ENCODE peak calls at places on chromosomes 2 and 18, in four cellular contexts. Y is esophagus muscularis mucosa, W is fibroblast of the aortic adventitia, K is cardiac muscle cell. Q is an unnamed sample.
A peak's percentile ranks its signal among the peaks of the same experiment; 100 is the strongest.

GRCh38 chr2:99554238-99554637 is 64.4 kb upstream of the REV1 start:
- DNase-seq in K (peak; percentile 2), W (no peak), Y (no peak), Q (no peak)

GRCh38 chr2:72141881-72142742 is 5.5 kb downstream of the CYP26B1 start:
- DNase-seq in Y (no peak), K (no peak), W (no peak), Q (no peak)

GRCh38 chr2:64654993-64655666 is 1.4 kb upstream of the SERTAD2 start:
- DNase-seq in W (peak; percentile 29), K (peak; percentile 31), Y (no peak), Q (no peak)

GRCh38 chr2:96464061-96464460 is 41.1 kb downstream of the NEURL3 start:
- DNase-seq in K (no peak), W (no peak), Y (peak; percentile 68), Q (no peak)

GRCh38 chr2:191836853-191837769 is 9.8 kb downstream of the CAVIN2 start:
- DNase-seq in W (no peak), K (peak; percentile 30), Y (no peak), Q (no peak)

GRCh38 chr2:12721571-12722444 is 5.1 kb downstream of the TRIB2 start:
- DNase-seq in K (peak; percentile 82), W (peak; percentile 92), Y (no peak), Q (no peak)

GRCh38 chr18:74826560-74826959 is 228.9 kb downstream of the ZNF407 start:
- DNase-seq in K (no peak), W (no peak), Y (no peak), Q (no peak)

GRCh38 chr2:26196683-26197418 is 24.0 kb downstream of the GAREM2 start:
- DNase-seq in W (no peak), Y (no peak), K (no peak), Q (no peak)

GRCh38 chr18:76519156-76519549 is 24.1 kb upstream of the ZNF516 start:
- DNase-seq in Y (no peak), K (peak; percentile 61), W (peak; percentile 19), Q (no peak)

GRCh38 chr2:73877071-73877802 is 15.6 kb upstream of the ACTG2 start:
- DNase-seq in K (no peak), W (no peak), Y (no peak), Q (peak; percentile 31)

GRCh38 chr2:161843936-161844335 is 219.7 kb downstream of the SLC4A10 start:
- DNase-seq in K (no peak), W (no peak), Y (no peak), Q (no peak)

GRCh38 chr2:95121495-95122196 is at the start of gene MRPS5:
- DNase-seq in K (peak; percentile 76), W (peak; percentile 57), Y (peak; percentile 93), Q (no peak)

GRCh38 chr2:164847291-164847690 is 5.7 kb upstream of the COBLL1 start:
- DNase-seq in Y (no peak), W (no peak), K (no peak), Q (no peak)

GRCh38 chr2:154238252-154238651 is 366.5 kb downstream of the GALNT13 start:
- DNase-seq in W (no peak), Y (no peak), K (no peak), Q (no peak)

GRCh38 chr18:49747876-49748275 is 65.5 kb downstream of the ACAA2 start:
- DNase-seq in K (peak; percentile 29), Y (no peak), W (no peak), Q (no peak)

GRCh38 chr2:239463541-239464165 is 62.8 kb upstream of the HDAC4 start:
- DNase-seq in Y (no peak), W (no peak), K (no peak), Q (no peak)

GRCh38 chr18:9522952-9523351 is 47.6 kb downstream of the RALBP1 start:
- DNase-seq in Y (peak; percentile 5), W (no peak), K (no peak), Q (no peak)

GRCh38 chr2:25112113-25112512 is 56.3 kb downstream of the POMC start:
- DNase-seq in W (no peak), K (no peak), Y (no peak), Q (no peak)

DNA sequence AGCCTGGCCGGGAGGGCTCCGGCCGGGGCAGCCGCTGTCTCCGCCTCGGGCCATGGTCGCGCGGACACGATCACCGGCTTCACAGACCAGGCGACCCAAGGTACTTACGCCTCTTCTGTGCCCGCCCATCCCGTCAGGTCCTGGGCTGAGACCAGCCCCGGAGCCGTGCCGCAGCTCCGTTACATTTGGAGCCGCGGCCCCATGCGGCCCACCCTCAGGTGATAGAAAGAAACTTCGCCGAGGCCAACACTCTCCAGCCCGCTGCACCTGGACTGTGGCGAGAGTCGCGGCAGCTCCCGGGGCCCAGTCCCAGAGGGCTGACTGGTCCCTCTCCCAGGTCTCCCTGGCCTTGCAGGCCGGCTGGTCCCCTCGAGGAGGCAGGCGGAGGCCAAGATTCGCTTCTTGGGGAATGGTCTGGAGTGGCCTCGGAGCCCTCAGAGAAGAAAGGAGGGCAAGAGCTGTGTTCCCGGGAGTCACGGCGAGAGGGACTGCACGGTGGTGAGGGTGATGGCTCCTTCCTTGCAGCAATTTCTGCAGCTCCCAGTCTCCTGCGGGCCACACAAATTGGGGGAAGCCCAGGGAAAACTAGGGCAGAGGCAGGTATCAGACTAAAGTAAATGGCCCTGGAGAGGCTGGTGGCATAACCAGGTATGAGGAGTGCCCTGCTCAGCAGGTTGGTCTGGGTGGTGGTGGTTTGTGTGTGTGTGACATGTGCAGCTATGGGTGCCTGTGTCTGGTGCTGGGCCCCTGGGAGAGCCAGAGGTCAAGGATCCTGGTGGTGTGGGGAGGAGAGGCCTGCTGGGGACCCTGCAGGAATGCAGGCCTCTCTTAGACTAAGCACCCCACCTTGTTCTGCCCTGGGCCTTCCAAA is 822 bp downstream of the GDF7 start:
- DNase-seq in W (no peak), Y (no peak), K (no peak), Q (no peak)
- H3K4me3 ChIP-seq in W (peak overlapping the region; percentile 49), Y (peak overlapping the region; percentile 55), K (peak overlapping the region; percentile 27), Q (no peak overlapping the region)

GRCh38 chr18:61702007-61702406 is 190.8 kb downstream of the RNF152 start:
- DNase-seq in Y (no peak), K (peak; percentile 46), W (peak; percentile 83), Q (no peak)

GRCh38 chr18:61699397-61700090 is 193.3 kb downstream of the RNF152 start:
- DNase-seq in K (no peak), Y (no peak), W (no peak), Q (no peak)

GRCh38 chr18:61706516-61706915 is 186.3 kb downstream of the RNF152 start:
- DNase-seq in W (no peak), Y (no peak), K (no peak), Q (no peak)

GRCh38 chr18:61703508-61703907 is 189.3 kb downstream of the RNF152 start:
- DNase-seq in W (peak; percentile 87), Y (no peak), K (peak; percentile 75), Q (no peak)
- H3K4me3 ChIP-seq in W (no peak overlapping the region), Y (no peak overlapping the region), K (no peak overlapping the region), Q (no peak overlapping the region)

GRCh38 chr2:199992296-199992695 is 36.9 kb downstream of the MAIP1 start:
- DNase-seq in K (no peak), W (no peak), Y (peak; percentile 37), Q (no peak)
- H3K4me3 ChIP-seq in K (no peak overlapping the region), W (no peak overlapping the region), Y (no peak overlapping the region), Q (no peak overlapping the region)

GRCh38 chr2:66440011-66440542 is 5.2 kb downstream of the MEIS1 start:
- DNase-seq in K (peak; percentile 60), Y (no peak), W (peak; percentile 65), Q (no peak)

GRCh38 chr2:66437601-66438497 is 2.9 kb downstream of the MEIS1 start:
- DNase-seq in K (peak; percentile 41), Y (no peak), W (peak; percentile 57), Q (no peak)

GRCh38 chr2:66437055-66437454 is 2.1 kb downstream of the MEIS1 start:
- DNase-seq in Y (no peak), K (peak; percentile 32), W (peak; percentile 64), Q (no peak)

GRCh38 chr2:66439291-66440010 is 4.5 kb downstream of the MEIS1 start:
- DNase-seq in W (peak; percentile 48), K (peak; percentile 53), Y (no peak), Q (no peak)

DNA sequence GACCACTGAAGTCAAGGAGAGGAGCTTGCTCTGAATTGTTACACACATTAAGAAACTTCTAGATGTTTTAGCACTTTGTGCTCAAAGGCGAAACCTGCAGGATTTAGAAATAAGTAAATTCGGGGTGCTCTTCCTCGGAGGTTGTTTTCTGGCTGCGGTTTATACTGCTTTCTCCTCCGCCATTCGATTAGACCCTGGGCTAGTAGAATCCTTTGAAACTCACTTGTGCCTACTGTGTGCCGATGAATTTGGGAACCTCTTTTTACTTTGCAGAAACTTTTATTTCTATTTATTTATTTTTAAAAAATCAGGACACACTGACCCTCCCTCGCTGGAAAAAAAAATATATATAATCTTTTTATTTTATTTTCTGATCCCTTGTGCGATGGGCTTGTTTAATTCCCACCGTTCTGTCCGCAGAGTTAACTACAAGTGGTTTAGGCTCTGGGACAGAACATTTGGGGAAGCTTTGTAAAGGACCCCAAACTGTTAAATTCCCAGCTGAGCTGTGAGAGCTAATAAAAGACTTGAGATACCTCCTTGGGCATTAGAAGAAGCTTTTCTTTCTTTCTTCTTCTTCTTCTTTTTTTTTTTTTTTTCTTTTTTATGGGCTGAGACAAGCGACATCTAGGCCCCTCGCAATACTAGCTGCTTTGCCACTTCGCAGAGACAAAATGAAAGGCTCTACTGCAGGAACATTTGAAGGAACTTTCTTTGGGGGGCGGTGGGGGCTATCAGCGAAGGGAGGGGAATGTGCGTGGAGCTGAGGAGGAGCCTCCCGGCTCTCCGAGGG is 3.8 kb downstream of the MEIS1 start:
- DNase-seq in W (peak; percentile 40), Y (no peak), K (no peak), Q (no peak)
- H3K4me3 ChIP-seq in W (peak overlapping the region; percentile 93), Y (peak overlapping the region; percentile 79), K (peak overlapping the region; percentile 94), Q (no peak overlapping the region)

GRCh38 chr2:176176233-176176632 is 12.2 kb upstream of the HOXD1 start:
- DNase-seq in Y (no peak), W (no peak), K (no peak), Q (no peak)

GRCh38 chr2:176178807-176179271 is 9.6 kb upstream of the HOXD1 start:
- DNase-seq in Y (no peak), K (no peak), W (no peak), Q (no peak)

GRCh38 chr2:176177580-176178270 is 10.7 kb upstream of the HOXD1 start:
- DNase-seq in K (no peak), W (no peak), Y (no peak), Q (no peak)

GRCh38 chr2:176175729-176176074 is 12.8 kb upstream of the HOXD1 start:
- DNase-seq in Y (no peak), K (no peak), W (no peak), Q (no peak)

DNA sequence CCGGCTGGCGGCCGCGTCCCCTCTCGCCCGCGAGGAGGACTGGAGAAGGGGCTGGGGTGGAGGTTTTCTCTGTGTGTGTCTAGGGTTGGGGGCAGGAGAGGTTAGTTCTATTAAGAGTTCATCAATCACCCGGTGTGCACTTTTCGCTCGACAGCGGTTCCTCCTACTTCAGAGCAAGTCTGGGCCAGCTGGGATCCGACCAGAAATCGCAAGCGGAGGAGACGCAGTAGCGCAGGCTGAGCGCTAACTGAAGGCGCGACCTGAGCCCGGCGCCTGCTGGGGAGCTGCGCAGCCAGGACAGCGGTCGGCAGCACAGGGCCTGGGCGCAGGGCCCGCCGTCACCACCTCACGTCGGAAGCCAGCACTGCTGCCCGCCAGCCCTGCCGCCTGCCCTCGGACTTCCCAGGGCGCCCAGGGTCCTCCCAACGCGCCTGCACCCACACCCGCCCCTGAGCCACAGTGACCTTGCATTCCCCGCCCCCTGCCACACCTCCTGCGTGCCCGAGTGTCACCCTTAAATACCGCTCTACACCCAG is 10.1 kb upstream of the HOXD1 start:
- DNase-seq in W (no peak), K (peak; percentile 43), Y (no peak), Q (no peak)
- H3K4me3 ChIP-seq in W (no peak overlapping the region), K (peak overlapping the region; percentile 37), Y (peak overlapping the region; percentile 36), Q (peak overlapping the region; percentile 44)